ENCODE peak calls at places on chromosomes 4 and X, in eight cellular contexts. A is colonic mucosa, N is GM12864, P is stomach, R is GM20000, G is B cell, Q is hepatocyte, Z is K562. X is an unnamed sample.

GRCh38 chrX:53284684-53285447 is 3.5 kb upstream of the IQSEC2 start:
- DNase-seq in Q (peak), P (peak), A (peak), R (peak), Z (peak), G (peak), N (no peak), X (peak)

GRCh38 chrX:71095971-71096701 is 485 bp downstream of the FOXO4 start:
- DNase-seq in R (peak), Q (no peak), P (no peak), Z (peak), N (no peak), G (no peak), A (peak), X (no peak)

GRCh38 chr4:25862411-25863346 is at the start of gene SEL1L3:
- DNase-seq in N (no peak), G (peak), A (peak), P (peak), Q (peak), Z (peak), R (peak), X (peak)

GRCh38 chrX:151902813-151903591 is 9.7 kb upstream of the MAGEA4 start:
- DNase-seq in Q (peak), P (no peak), A (peak), R (no peak), G (no peak), Z (no peak), N (no peak), X (no peak)

GRCh38 chrX:13669246-13669689 is 16.3 kb downstream of the TCEANC start:
- DNase-seq in N (peak), P (peak), G (no peak), R (peak), Q (peak), Z (peak), A (peak), X (no peak)

GRCh38 chrX:52839137-52839536 is 28.1 kb downstream of the XAGE5 start:
- DNase-seq in P (no peak), N (no peak), R (no peak), G (no peak), Z (no peak), A (no peak), Q (no peak), X (no peak)

GRCh38 chr4:11497972-11498371 is 69.3 kb upstream of the HS3ST1 start:
- DNase-seq in G (no peak), P (no peak), Q (no peak), N (no peak), Z (no peak), A (no peak), R (no peak), X (no peak)

GRCh38 chrX:1462596-1463251 is 10.0 kb upstream of the ASMTL start:
- DNase-seq in R (no peak), P (peak), G (no peak), Q (peak), N (no peak), A (no peak), Z (no peak), X (no peak)

GRCh38 chr4:151184523-151185458 is 85.4 kb downstream of the RPS3A start:
- DNase-seq in P (no peak), Z (no peak), N (no peak), Q (peak), G (no peak), R (no peak), A (no peak), X (no peak)

GRCh38 chr4:188262464-188262863 is 123.2 kb downstream of the TRIML1 start:
- DNase-seq in R (no peak), Q (no peak), G (no peak), N (no peak), P (no peak), A (no peak), Z (no peak), X (no peak)

GRCh38 chr4:98555798-98556445 is 102.5 kb downstream of the TSPAN5 start:
- DNase-seq in R (no peak), A (no peak), P (no peak), N (no peak), Q (no peak), G (no peak), Z (no peak), X (no peak)

GRCh38 chr4:12902735-12903134 is 581.4 kb downstream of the RAB28 start:
- DNase-seq in P (no peak), R (no peak), N (no peak), G (no peak), A (no peak), Q (no peak), Z (no peak), X (no peak)

GRCh38 chrX:23341452-23341851 is 6.8 kb downstream of the PTCHD1 start:
- DNase-seq in R (no peak), Q (peak), A (peak), G (no peak), Z (no peak), P (no peak), N (no peak), X (no peak)

GRCh38 chr4:100372432-100372831 is 145.4 kb downstream of the EMCN start:
- DNase-seq in A (no peak), N (no peak), Q (peak), Z (no peak), P (no peak), R (no peak), G (no peak), X (no peak)

GRCh38 chr4:183261953-183262775 is 57.9 kb downstream of the CLDN22 start:
- DNase-seq in R (peak), Z (peak), P (peak), N (peak), G (peak), A (peak), Q (peak), X (peak)

GRCh38 chrX:72498782-72499181 is 73.9 kb downstream of the HDAC8 start:
- DNase-seq in N (no peak), G (no peak), A (no peak), P (no peak), Z (no peak), Q (no peak), R (no peak), X (no peak)

GRCh38 chr4:84907145-84907544 is 59.3 kb downstream of the WDFY3 start:
- DNase-seq in P (no peak), N (no peak), Z (no peak), R (no peak), G (no peak), Q (no peak), A (no peak), X (no peak)

GRCh38 chr4:100493756-100494155 is 24.1 kb downstream of the EMCN start:
- DNase-seq in A (no peak), P (no peak), Q (no peak), Z (no peak), R (no peak), G (no peak), N (no peak), X (no peak)

GRCh38 chrX:9790866-9791265 is 4.6 kb downstream of the SHROOM2 start:
- DNase-seq in G (no peak), P (no peak), R (no peak), Z (no peak), Q (peak), A (no peak), N (no peak), X (no peak)

GRCh38 chr4:65592089-65592488 is 78.2 kb downstream of the EPHA5 start:
- DNase-seq in P (no peak), R (no peak), Q (no peak), N (no peak), Z (no peak), A (no peak), G (no peak), X (no peak)

GRCh38 chr4:142850478-142850877 is 4.4 kb upstream of the INPP4B start:
- DNase-seq in Z (no peak), A (no peak), P (no peak), N (no peak), G (no peak), R (no peak), Q (no peak), X (no peak)

GRCh38 chr4:174377613-174378012 is 93.9 kb downstream of the CEP44 start:
- DNase-seq in Z (no peak), R (no peak), Q (no peak), N (no peak), P (no peak), G (no peak), A (no peak), X (no peak)

GRCh38 chrX:119899125-119899524 is 3.4 kb downstream of the AKAP14 start:
- DNase-seq in Q (no peak), G (no peak), N (no peak), Z (no peak), R (no peak), A (peak), P (no peak), X (no peak)

GRCh38 chrX:72305286-72306084 is at the start of gene CITED1:
- DNase-seq in R (peak), G (peak), Z (peak), A (no peak), Q (no peak), N (no peak), P (no peak), X (no peak)

GRCh38 chr4:109547394-109547793 is 12.7 kb upstream of the MCUB start:
- DNase-seq in N (no peak), P (no peak), R (no peak), A (no peak), G (no peak), Z (no peak), Q (no peak), X (no peak)

GRCh38 chrX:110304884-110305283 is 13.0 kb downstream of the AMMECR1 start:
- DNase-seq in Q (no peak), P (no peak), Z (no peak), R (no peak), N (no peak), A (no peak), G (no peak), X (no peak)

GRCh38 chr4:181766061-181766460 is 477.1 kb upstream of the TENM3 start:
- DNase-seq in A (no peak), P (no peak), Z (no peak), R (no peak), G (no peak), Q (no peak), N (no peak), X (no peak)

GRCh38 chrX:122269243-122269781 is 914.8 kb upstream of the GRIA3 start:
- DNase-seq in R (no peak), G (no peak), P (no peak), A (no peak), N (no peak), Z (no peak), Q (no peak), X (no peak)

GRCh38 chr4:30770049-30770549 is 49.9 kb downstream of the PCDH7 start:
- DNase-seq in P (no peak), Z (no peak), G (no peak), N (no peak), Q (no peak), A (no peak), R (no peak), X (no peak)

GRCh38 chr4:38920186-38920585 is 52.6 kb downstream of the FAM114A1 start:
- DNase-seq in G (no peak), P (no peak), Q (no peak), Z (no peak), N (no peak), A (no peak), R (no peak), X (no peak)

GRCh38 chr4:23929248-23929647 is 39.4 kb upstream of the PPARGC1A start:
- DNase-seq in G (no peak), Q (no peak), Z (no peak), P (no peak), A (no peak), N (no peak), R (no peak), X (no peak)

GRCh38 chr4:73740353-73740778 is at the start of gene CXCL8:
- DNase-seq in G (no peak), R (no peak), Z (no peak), Q (peak), N (no peak), A (peak), P (peak), X (no peak)

GRCh38 chrX:103275947-103276567 is 493 bp downstream of the TCEAL5 start:
- DNase-seq in Z (no peak), Q (no peak), P (no peak), A (no peak), R (no peak), G (no peak), N (no peak), X (no peak)

GRCh38 chr4:138034871-138035270 is 207.3 kb downstream of the SLC7A11 start:
- DNase-seq in A (no peak), G (no peak), N (no peak), Q (no peak), R (no peak), Z (no peak), P (no peak), X (no peak)

GRCh38 chr4:68373513-68373912 is 23.6 kb upstream of the YTHDC1 start:
- DNase-seq in P (peak), Z (no peak), N (no peak), A (peak), R (peak), Q (peak), G (peak), X (peak)

GRCh38 chr4:56183344-56183959 is 203.8 kb downstream of the AASDH start:
- DNase-seq in A (no peak), P (no peak), R (no peak), Z (peak), G (peak), Q (no peak), N (peak), X (no peak)

GRCh38 chrX:3271485-3272186 is 74.8 kb downstream of the MXRA5 start:
- DNase-seq in R (no peak), Z (no peak), P (no peak), N (no peak), Q (peak), G (no peak), A (no peak), X (no peak)

GRCh38 chrX:85107407-85107806 is 103.7 kb downstream of the APOOL start:
- DNase-seq in P (no peak), N (no peak), Q (no peak), A (no peak), R (no peak), Z (no peak), G (no peak), X (no peak)

GRCh38 chr4:142351958-142352357 is 494.1 kb downstream of the INPP4B start:
- DNase-seq in R (no peak), P (no peak), Z (no peak), G (no peak), N (no peak), A (no peak), Q (no peak), X (no peak)

DNA sequence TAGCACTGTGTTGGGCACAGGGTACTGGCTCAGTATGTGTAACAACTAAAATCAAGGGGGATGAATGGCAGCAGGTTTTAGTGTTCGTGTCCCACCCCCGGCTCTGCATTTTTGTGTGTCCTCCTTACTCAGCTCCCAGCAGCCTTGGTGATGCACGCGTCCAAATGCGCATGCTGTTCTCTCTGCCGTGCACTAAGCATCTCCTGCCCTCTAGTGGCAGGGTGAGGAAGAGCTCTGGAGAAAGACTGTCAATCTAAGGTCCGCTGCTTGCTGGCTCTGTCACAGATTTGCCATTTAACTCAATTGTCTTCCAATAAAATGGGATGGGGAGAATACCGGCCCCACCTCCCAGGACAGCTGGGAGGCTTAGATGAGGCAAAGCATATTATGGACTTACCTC is 61.4 kb downstream of the WFS1 start:
- DNase-seq in Z (peak), G (no peak), P (no peak), Q (peak), A (no peak), N (no peak), R (peak), X (no peak)
- TF ChIP-seq CTCF in Z (peak), G (peak), P (peak), Q (peak), A (peak), N (peak), R (peak), X (peak)

DNA sequence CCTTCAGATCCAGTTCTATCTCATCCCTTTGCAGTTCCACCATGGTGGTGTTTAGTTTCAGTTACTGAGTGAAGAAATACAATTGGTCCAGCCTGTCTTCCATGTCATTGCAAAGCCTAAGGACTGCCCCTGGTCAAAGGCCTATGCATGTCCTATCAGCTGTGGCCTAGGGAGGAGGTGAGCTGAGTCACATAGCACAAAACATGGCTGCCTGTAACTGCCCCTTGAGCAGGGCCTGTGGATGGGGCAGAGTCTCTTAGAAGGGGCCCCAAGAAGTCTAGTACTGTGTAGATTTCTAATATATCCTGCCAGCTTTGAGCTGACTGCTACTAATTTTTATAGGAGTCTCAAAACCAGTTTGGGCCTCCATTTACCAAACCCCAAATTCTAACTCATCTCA is 296.7 kb downstream of the FBXW7 start:
- DNase-seq in Q (no peak), A (no peak), G (no peak), R (no peak), P (no peak), Z (no peak), N (no peak), X (no peak)
- TF ChIP-seq CTCF in Q (no peak), A (no peak), G (no peak), R (no peak), P (no peak), Z (no peak), N (no peak), X (no peak)

DNA sequence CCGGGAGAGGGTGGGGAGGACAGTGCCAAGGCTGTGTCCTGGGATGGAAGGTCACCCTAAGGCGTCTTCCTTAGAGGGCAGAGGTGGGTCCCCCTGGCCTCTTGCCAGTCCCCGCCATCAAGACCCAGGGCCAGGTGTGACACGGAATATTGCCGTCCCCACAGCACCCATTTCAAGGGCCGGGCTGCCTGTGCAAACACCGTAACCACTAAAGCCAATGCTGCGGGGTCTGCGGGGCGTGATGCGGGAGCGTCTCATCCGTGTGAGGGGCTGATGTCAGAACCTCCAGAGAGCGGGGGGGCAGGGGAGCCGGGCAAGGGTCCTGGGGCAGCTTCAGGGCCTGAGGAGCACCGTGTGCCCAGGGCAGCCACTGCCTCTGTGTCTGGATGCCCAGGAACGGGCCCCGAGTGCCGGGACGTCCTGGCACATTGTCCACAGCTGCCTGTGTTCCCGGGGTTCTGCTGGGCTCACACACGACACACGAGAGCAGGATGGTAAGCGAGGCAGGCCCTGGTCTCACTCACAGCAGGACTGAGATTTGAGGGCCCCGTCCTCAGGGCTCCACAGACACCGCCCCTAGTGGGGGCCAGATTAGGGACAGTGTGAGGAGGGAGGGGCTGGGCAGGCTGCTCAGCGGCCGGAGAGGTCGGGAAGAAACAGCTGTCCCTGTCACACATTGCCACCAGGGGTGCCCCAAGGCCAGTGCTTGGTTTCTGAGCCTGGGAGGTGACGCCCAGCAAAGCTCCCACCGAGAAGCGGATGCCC is 29.2 kb downstream of the NKX1-1 start:
- DNase-seq in P (no peak), Q (no peak), Z (no peak), G (no peak), R (no peak), N (no peak), A (no peak), X (no peak)
- TF ChIP-seq CTCF in P (no peak), Q (no peak), Z (peak), G (no peak), R (no peak), N (no peak), A (no peak), X (peak)

DNA sequence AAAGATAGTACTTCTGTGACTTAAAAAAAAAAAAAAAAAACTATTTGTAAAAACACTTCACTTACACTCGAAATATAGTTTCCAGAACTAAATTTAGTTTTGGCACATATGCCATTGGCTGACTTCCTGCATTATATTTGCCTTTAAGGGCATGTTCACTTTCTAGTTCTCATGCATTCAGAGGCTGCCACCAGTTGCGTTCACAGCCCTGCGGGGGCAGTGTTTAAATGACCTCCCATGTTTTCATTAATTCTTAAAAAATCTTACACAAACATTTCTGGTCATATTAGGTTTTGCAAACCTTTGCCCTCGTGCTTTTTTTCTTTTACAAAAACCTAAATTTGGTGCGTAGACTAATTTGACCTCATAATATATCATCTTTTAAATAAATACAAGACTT is 12.5 kb upstream of the ARHGAP6 start:
- DNase-seq in G (no peak), N (no peak), Q (no peak), P (no peak), R (no peak), A (no peak), Z (no peak), X (no peak)
- TF ChIP-seq CTCF in G (peak), N (no peak), Q (peak), P (no peak), R (no peak), A (no peak), Z (no peak), X (peak)

GRCh38 chr4:93337196-93337595 is 491.4 kb upstream of the ATOH1 start:
- DNase-seq in Q (no peak), Z (no peak), A (no peak), R (no peak), P (no peak), N (no peak), G (no peak), X (no peak)
- TF ChIP-seq CTCF in Q (no peak), Z (no peak), A (no peak), R (no peak), P (no peak), N (no peak), G (no peak), X (no peak)

X was measured in progenitor cell of endocrine pancreas.